ENCODE peak calls at places on chromosome X, in five cellular contexts. Q, A, F, Y and P are unnamed samples.

GRCh38 chrX:107683124-107683895 is 55.0 kb downstream of the PRPS1 start:
- DNase-seq in Q (no peak), A (no peak), F (no peak), Y (no peak), P (peak)

GRCh38 chrX:129771266-129771995 is 8.3 kb upstream of the SASH3 start:
- DNase-seq in Q (no peak), A (no peak), F (no peak), Y (no peak), P (no peak)

GRCh38 chrX:107894038-107894437 is 68.4 kb downstream of the MID2 start:
- DNase-seq in Q (no peak), A (no peak), F (peak), Y (peak), P (peak)

GRCh38 chrX:55057691-55058249 is 17.1 kb upstream of the PAGE2B start:
- DNase-seq in Q (no peak), A (no peak), F (peak), Y (peak), P (no peak)

GRCh38 chrX:39935414-39936064 is 162.2 kb downstream of the BCOR start:
- DNase-seq in Q (no peak), A (no peak), F (no peak), Y (no peak), P (no peak)

GRCh38 chrX:1386338-1387127 is 5.4 kb downstream of the SLC25A6 start:
- DNase-seq in Q (no peak), A (no peak), F (no peak), Y (no peak), P (no peak)

GRCh38 chrX:87516716-87517115 is 886 bp upstream of the KLHL4 start:
- DNase-seq in Q (no peak), A (no peak), F (no peak), Y (no peak), P (no peak)

GRCh38 chrX:132216806-132217202 is 2.4 kb downstream of the RAP2C start:
- DNase-seq in Q (no peak), A (no peak), F (no peak), Y (no peak), P (no peak)

GRCh38 chrX:3094261-3094660 is 53.0 kb downstream of the ARSF start:
- DNase-seq in Q (no peak), A (no peak), F (no peak), Y (no peak), P (no peak)

GRCh38 chrX:150767475-150768131 is 74.4 kb downstream of the MTMR1 start:
- DNase-seq in Q (peak), A (no peak), F (no peak), Y (no peak), P (no peak)

GRCh38 chrX:107204063-107204605 is 2.1 kb downstream of the NUP62CL start:
- DNase-seq in Q (no peak), A (no peak), F (no peak), Y (no peak), P (no peak)